ENCODE peak calls at places on chromosomes 1 and 21, in four cellular contexts. G, S, O and Q are unnamed samples.

GRCh38 chr1:173852105-173852504 is 15.7 kb downstream of the GAS5 start:
- DNase-seq in G (no peak), S (no peak), O (no peak), Q (no peak)

GRCh38 chr1:220347654-220348175 is 75.5 kb upstream of the RAB3GAP2 start:
- DNase-seq in G (no peak), S (no peak), O (no peak), Q (no peak)

GRCh38 chr1:9653783-9654517 is 2.4 kb downstream of the PIK3CD start:
- DNase-seq in G (no peak), S (no peak), O (no peak), Q (peak; percentile 58)

GRCh38 chr1:101200513-101200912 is 36.3 kb upstream of the S1PR1 start:
- DNase-seq in G (no peak), S (no peak), O (no peak), Q (no peak)

GRCh38 chr1:180953791-180954721 is 41.4 kb downstream of the KIAA1614 start:
- DNase-seq in G (peak; percentile 66), S (peak; percentile 90), O (peak; percentile 79), Q (peak; percentile 51)

GRCh38 chr1:26083246-26083645 is 15.8 kb upstream of the TRIM63 start:
- DNase-seq in G (no peak), S (no peak), O (peak; percentile 72), Q (peak; percentile 55)

GRCh38 chr1:6770727-6771567 is 14.3 kb upstream of the CAMTA1 start:
- DNase-seq in G (no peak), S (no peak), O (no peak), Q (no peak)

GRCh38 chr1:226064168-226064815 is 1.8 kb downstream of the H3-3A start:
- DNase-seq in G (peak; percentile 36), S (no peak), O (no peak), Q (no peak)

GRCh38 chr1:41371630-41372599 is 10.7 kb downstream of the FOXO6 start:
- DNase-seq in G (no peak), S (no peak), O (no peak), Q (no peak)

GRCh38 chr1:46442317-46443161 is 47.1 kb upstream of the DMBX1 start:
- DNase-seq in G (peak; percentile 75), S (peak; percentile 79), O (peak; percentile 70), Q (peak; percentile 63)

GRCh38 chr1:16380868-16381267 is 13.8 kb downstream of the SZRD1 start:
- DNase-seq in G (no peak), S (no peak), O (no peak), Q (no peak)

GRCh38 chr1:107557095-107557494 is 407.9 kb downstream of the VAV3 start:
- DNase-seq in G (no peak), S (no peak), O (no peak), Q (no peak)

GRCh38 chr1:174534789-174535188 is 87.0 kb downstream of the GPR52 start:
- DNase-seq in G (no peak), S (no peak), O (no peak), Q (no peak)

GRCh38 chr1:22687191-22687590 is 23.4 kb upstream of the EPHB2 start:
- DNase-seq in G (no peak), S (no peak), O (no peak), Q (no peak)

GRCh38 chr1:237032029-237032428 is 10.0 kb upstream of the RYR2 start:
- DNase-seq in G (no peak), S (no peak), O (no peak), Q (no peak)

GRCh38 chr1:60367522-60367921 is 294.0 kb upstream of the C1orf87 start:
- DNase-seq in G (no peak), S (no peak), O (no peak), Q (no peak)

GRCh38 chr1:233406339-233406960 is 78.9 kb downstream of the MAP3K21 start:
- DNase-seq in G (no peak), S (no peak), O (no peak), Q (no peak)

GRCh38 chr1:203320546-203321272 is 15.4 kb downstream of the BTG2 start:
- DNase-seq in G (peak; percentile 85), S (peak; percentile 78), O (peak; percentile 54), Q (peak; percentile 95)

GRCh38 chr1:205396972-205397616 is 24.8 kb downstream of the LEMD1 start:
- DNase-seq in G (no peak), S (no peak), O (no peak), Q (no peak)

GRCh38 chr1:160005070-160005469 is 26.7 kb downstream of the PIGM start:
- DNase-seq in G (no peak), S (no peak), O (no peak), Q (peak; percentile 53)

GRCh38 chr1:46174448-46175231 is at the start of gene TSPAN1:
- DNase-seq in G (peak; percentile 61), S (peak; percentile 74), O (no peak), Q (no peak)

GRCh38 chr1:82927753-82928152 is 1071.2 kb downstream of the TTLL7 start:
- DNase-seq in G (no peak), S (no peak), O (no peak), Q (no peak)

GRCh38 chr21:36147891-36148290 is 8.7 kb upstream of the DOP1B start:
- DNase-seq in G (no peak), S (no peak), O (no peak), Q (no peak)

GRCh38 chr1:55506686-55507577 is 291.8 kb upstream of the USP24 start:
- DNase-seq in G (no peak), S (no peak), O (no peak), Q (no peak)

GRCh38 chr1:247639381-247639981 is 34.1 kb downstream of the OR2G3 start:
- DNase-seq in G (peak; percentile 82), S (peak; percentile 90), O (peak; percentile 70), Q (no peak)

GRCh38 chr21:35412231-35412630 is 363.1 kb upstream of the RUNX1 start:
- DNase-seq in G (no peak), S (no peak), O (no peak), Q (no peak)

DNA sequence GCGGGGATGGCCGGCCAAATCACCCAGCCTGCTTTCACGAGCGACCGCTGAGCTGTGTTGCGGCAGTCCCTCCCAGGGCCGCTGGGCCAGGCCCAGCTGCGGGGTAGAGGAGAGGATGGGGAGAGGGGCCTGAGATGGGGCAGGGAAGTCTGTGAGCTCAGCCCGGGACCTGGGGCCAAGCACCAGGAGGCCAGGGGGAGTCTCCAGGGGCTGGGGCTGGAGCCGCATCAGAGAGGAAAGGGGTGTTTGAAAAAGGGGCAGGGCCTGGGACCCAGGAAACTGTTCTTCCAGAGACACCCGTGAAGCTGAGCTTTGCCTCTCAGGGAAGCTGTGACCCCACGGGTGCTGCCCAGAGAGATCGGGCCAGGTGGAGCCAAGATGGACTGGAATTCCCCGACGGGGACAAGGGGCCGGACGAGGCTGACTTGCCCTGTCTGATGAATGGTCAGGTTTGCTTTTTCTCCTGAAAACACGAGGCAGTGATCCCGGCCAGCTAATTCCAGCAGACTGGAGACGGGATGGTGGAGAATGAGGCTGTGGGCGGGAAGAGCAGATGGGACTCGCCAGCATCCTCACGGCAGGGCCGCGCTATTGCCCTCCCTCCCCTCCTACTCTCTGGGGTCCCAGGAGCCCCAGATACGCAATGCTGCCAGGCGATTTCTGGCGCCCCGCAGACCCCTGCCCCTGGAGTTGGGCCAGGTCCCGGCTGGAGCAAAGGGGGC is 40.3 kb upstream of the COL18A1 start:
- DNase-seq in G (no peak), S (peak; percentile 89), O (peak; percentile 76), Q (no peak)
- H3K4me3 ChIP-seq in G (no peak overlapping the region), S (peak overlapping the region; percentile 4), O (no peak overlapping the region), Q (no peak overlapping the region)

GRCh38 chr1:112344754-112345423 is 51.1 kb upstream of the CTTNBP2NL start:
- DNase-seq in G (no peak), S (no peak), O (no peak), Q (no peak)

GRCh38 chr1:112341986-112342385 is 54.0 kb upstream of the CTTNBP2NL start:
- DNase-seq in G (no peak), S (no peak), O (no peak), Q (no peak)

DNA sequence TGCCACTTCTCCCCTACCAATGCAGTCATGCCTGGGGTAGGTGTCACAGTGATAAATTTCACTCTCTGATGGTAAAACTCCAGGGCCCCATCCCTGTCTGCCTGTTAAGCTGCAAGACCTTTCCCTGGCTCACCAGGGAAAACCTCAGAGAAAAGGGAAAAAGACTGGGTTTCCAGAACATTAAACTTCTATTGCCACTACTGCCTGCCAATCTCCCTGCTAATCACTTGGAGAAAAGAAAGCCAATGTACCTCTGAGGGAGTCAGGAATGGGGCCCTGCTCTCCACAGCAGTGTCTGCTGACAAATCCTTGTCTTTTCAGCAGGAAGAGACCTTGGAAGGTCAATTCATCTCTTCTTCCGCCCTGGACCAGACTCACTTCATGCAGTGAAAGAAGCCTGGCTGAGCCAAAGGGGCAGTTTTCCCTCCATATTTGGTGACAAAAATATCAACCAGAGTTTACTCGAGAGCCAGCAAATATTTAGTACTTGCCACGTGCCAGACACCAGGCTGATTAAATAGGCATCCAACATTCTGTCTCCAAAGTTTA is 49.1 kb upstream of the CTTNBP2NL start:
- DNase-seq in G (no peak), S (no peak), O (no peak), Q (no peak)
- H3K27ac ChIP-seq in G (peak overlapping the region; percentile 7), S (peak overlapping the region; percentile 4), O (no peak overlapping the region), Q (no peak overlapping the region)

GRCh38 chr1:29122987-29123870 is 474 bp downstream of the TMEM200B start:
- DNase-seq in G (no peak), S (peak; percentile 77), O (no peak), Q (no peak)
- H3K4me3 ChIP-seq in G (peak overlapping the region; percentile 69), S (peak overlapping the region; percentile 75), O (peak overlapping the region; percentile 87), Q (peak overlapping the region; percentile 67)

GRCh38 chr1:169586395-169587255 is at the start of gene F5:
- DNase-seq in G (peak; percentile 82), S (peak; percentile 76), O (peak; percentile 88), Q (peak; percentile 79)
- H3K27ac ChIP-seq in G (no peak within 1 kb of the TSS), S (no peak within 1 kb of the TSS), O (no peak within 1 kb of the TSS), Q (peak within 1 kb of the TSS; percentile 1)

GRCh38 chr1:94244816-94245215 is 7.4 kb upstream of the ARHGAP29 start:
- DNase-seq in G (no peak), S (no peak), O (no peak), Q (no peak)

GRCh38 chr1:94243665-94244064 is 6.3 kb upstream of the ARHGAP29 start:
- DNase-seq in G (no peak), S (no peak), O (no peak), Q (no peak)

GRCh38 chr1:94247146-94248094 is 10.0 kb upstream of the ARHGAP29 start:
- DNase-seq in G (peak; percentile 89), S (peak; percentile 82), O (peak; percentile 84), Q (no peak)

GRCh38 chr1:94246692-94247145 is 9.3 kb upstream of the ARHGAP29 start:
- DNase-seq in G (no peak), S (no peak), O (no peak), Q (no peak)

GRCh38 chr1:94245747-94246438 is 8.5 kb upstream of the ARHGAP29 start:
- DNase-seq in G (no peak), S (no peak), O (no peak), Q (no peak)
- H3K4me3 ChIP-seq in G (peak overlapping the region; percentile 68), S (no peak overlapping the region), O (peak overlapping the region; percentile 55), Q (no peak overlapping the region)

GRCh38 chr1:32250893-32251716 is at the start of gene LCK:
- DNase-seq in G (no peak), S (no peak), O (no peak), Q (peak; percentile 87)
- H3K27ac ChIP-seq in G (peak within 1 kb of the TSS; percentile 75), S (peak within 1 kb of the TSS; percentile 34), O (peak within 1 kb of the TSS; percentile 87), Q (peak within 1 kb of the TSS; percentile 87)

DNA sequence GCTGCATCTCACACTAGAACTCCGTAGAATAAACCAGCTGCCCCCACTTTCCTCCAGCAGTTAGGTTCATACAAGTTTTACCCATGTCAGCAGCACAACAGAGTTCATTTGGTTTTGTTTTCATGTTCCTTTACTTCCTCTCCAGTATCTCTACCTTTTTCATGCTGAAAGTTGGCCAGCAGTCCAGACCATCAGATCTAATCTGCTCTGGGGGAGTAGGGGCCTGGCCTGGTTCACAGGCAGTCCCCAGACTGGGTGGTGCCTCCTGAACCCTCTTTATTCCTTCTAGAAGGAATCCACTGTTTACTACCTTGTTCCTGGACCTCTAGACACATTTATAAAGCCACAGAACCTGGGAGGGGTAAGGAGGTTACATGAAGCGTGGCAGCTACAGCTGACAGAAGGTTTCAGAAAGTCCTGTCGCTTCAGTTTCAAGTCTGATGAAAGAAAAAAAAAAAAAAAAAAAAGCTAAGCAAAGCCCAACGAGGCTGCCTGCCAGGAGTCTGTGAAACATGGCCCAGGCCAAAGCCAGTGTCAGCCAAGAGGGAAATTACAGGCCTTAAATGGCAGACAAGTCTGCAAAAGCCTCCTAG is 184.6 kb upstream of the JUN start:
- DNase-seq in G (peak; percentile 87), S (peak; percentile 94), O (peak; percentile 85), Q (peak; percentile 85)
- H3K4me3 ChIP-seq in G (no peak overlapping the region), S (no peak overlapping the region), O (no peak overlapping the region), Q (no peak overlapping the region)